ENCODE peak calls at places on chromosome 1, in four cellular contexts. One of them, this sample, is unnamed.
A peak's percentile ranks its signal among the peaks of the same experiment; 100 is the strongest.

GRCh38 chr1:68293609-68294353 is 61.5 kb upstream of the WLS start:
- DNase-seq in A673: peak; percentile 90
- DNase-seq in BJ: no peak
- DNase-seq in HAP-1: peak; percentile 85
- DNase-seq in this sample: no peak

GRCh38 chr1:159071970-159072582 is 4.5 kb downstream of the AIM2 start:
- DNase-seq in A673: peak; percentile 72
- DNase-seq in BJ: no peak
- DNase-seq in HAP-1: no peak
- DNase-seq in this sample: no peak

GRCh38 chr1:208069317-208069716 is 158.4 kb upstream of the CD34 start:
- DNase-seq in A673: no peak
- DNase-seq in BJ: no peak
- DNase-seq in HAP-1: no peak
- DNase-seq in this sample: no peak

GRCh38 chr1:233432916-233433315 is 105.4 kb downstream of the MAP3K21 start:
- DNase-seq in A673: no peak
- DNase-seq in BJ: no peak
- DNase-seq in HAP-1: no peak
- DNase-seq in this sample: no peak

GRCh38 chr1:31784356-31785019 is 20.3 kb upstream of the ADGRB2 start:
- DNase-seq in A673: no peak
- DNase-seq in BJ: no peak
- DNase-seq in HAP-1: no peak
- DNase-seq in this sample: no peak

GRCh38 chr1:109615879-109616278 is 3.5 kb downstream of the GNAT2 start:
- DNase-seq in A673: no peak
- DNase-seq in BJ: no peak
- DNase-seq in HAP-1: no peak
- DNase-seq in this sample: no peak

GRCh38 chr1:225881081-225882007 is 836 bp downstream of the TMEM63A start:
- DNase-seq in A673: no peak
- DNase-seq in BJ: no peak
- DNase-seq in HAP-1: peak; percentile 56
- DNase-seq in this sample: no peak

GRCh38 chr1:84368441-84368840 is 29.8 kb upstream of the DNASE2B start:
- DNase-seq in A673: no peak
- DNase-seq in BJ: no peak
- DNase-seq in HAP-1: no peak
- DNase-seq in this sample: no peak

GRCh38 chr1:70779571-70779970 is 268.0 kb downstream of the PTGER3 start:
- DNase-seq in A673: no peak
- DNase-seq in BJ: peak; percentile 70
- DNase-seq in HAP-1: no peak
- DNase-seq in this sample: no peak

GRCh38 chr1:19644761-19645543 is 841 bp downstream of the NBL1 start:
- DNase-seq in A673: peak; percentile 41
- DNase-seq in BJ: no peak
- DNase-seq in HAP-1: peak; percentile 52
- DNase-seq in this sample: peak; percentile 61

GRCh38 chr1:46168463-46168862 is 6.4 kb upstream of the TSPAN1 start:
- DNase-seq in A673: no peak
- DNase-seq in BJ: no peak
- DNase-seq in HAP-1: no peak
- DNase-seq in this sample: no peak